ENCODE peak calls at places on chromosomes 5 and 9, in six cellular contexts. T is GOT3, D is WTC11, G is AG08395, S is M059J, J is kidney. A is an unnamed sample.
A peak's percentile ranks its signal among the peaks of the same experiment; 100 is the strongest.

GRCh38 chr5:96648598-96648997 is 13.6 kb upstream of the CAST start:
- DNase-seq in J (no peak), D (no peak), S (no peak), G (no peak), T (no peak), A (no peak)

GRCh38 chr9:130287736-130288135 is 22.2 kb downstream of the HMCN2 start:
- DNase-seq in J (no peak), S (no peak), G (no peak), T (no peak), D (no peak), A (no peak)

GRCh38 chr5:132259061-132259851 is 1.8 kb downstream of the PDLIM4 start:
- DNase-seq in D (no peak), J (peak; percentile 93), T (peak; percentile 42), S (no peak), G (peak; percentile 88), A (peak; percentile 29)

GRCh38 chr5:119465640-119466039 is 13.3 kb downstream of the HSD17B4 start:
- DNase-seq in J (no peak), T (no peak), S (no peak), D (no peak), G (no peak), A (no peak)

GRCh38 chr5:179530069-179530998 is 20.0 kb upstream of the RUFY1 start:
- DNase-seq in J (peak; percentile 92), G (peak; percentile 67), T (no peak), S (no peak), D (peak; percentile 78), A (no peak)

GRCh38 chr9:16310288-16311145 is 560.0 kb downstream of the BNC2 start:
- DNase-seq in G (no peak), J (no peak), T (no peak), S (no peak), D (no peak), A (no peak)

GRCh38 chr9:101977614-101978210 is 239.3 kb upstream of the GRIN3A start:
- DNase-seq in S (peak; percentile 3), T (no peak), D (no peak), J (no peak), G (peak; percentile 6), A (no peak)

GRCh38 chr5:43804723-43805122 is 201.7 kb downstream of the NNT start:
- DNase-seq in T (no peak), S (no peak), J (no peak), D (no peak), G (no peak), A (no peak)

GRCh38 chr5:117872798-117873368 is 1115.5 kb downstream of the DTWD2 start:
- DNase-seq in D (no peak), G (no peak), T (no peak), J (no peak), S (no peak), A (no peak)

GRCh38 chr9:133117271-133118178 is 3.5 kb downstream of the RALGDS start:
- DNase-seq in G (peak; percentile 69), S (peak; percentile 62), J (peak; percentile 77), T (no peak), D (no peak), A (no peak)

GRCh38 chr5:122156724-122157325 is 27.5 kb downstream of the ZNF474 start:
- DNase-seq in G (peak; percentile 54), D (no peak), S (peak; percentile 66), J (no peak), T (no peak), A (no peak)

GRCh38 chr9:95134457-95134881 is 183.0 kb downstream of the FANCC start:
- DNase-seq in G (no peak), S (no peak), T (no peak), D (no peak), J (no peak), A (no peak)

GRCh38 chr5:95664204-95664786 is 17.7 kb downstream of the RFESD start:
- DNase-seq in G (peak; percentile 28), T (no peak), D (no peak), J (no peak), S (peak; percentile 49), A (no peak)

GRCh38 chr5:137633896-137634295 is 102.0 kb downstream of the KLHL3 start:
- DNase-seq in S (no peak), D (no peak), J (no peak), T (no peak), G (no peak), A (no peak)

GRCh38 chr5:123176224-123176937 is 87.3 kb downstream of the PRDM6 start:
- DNase-seq in J (no peak), S (peak; percentile 30), T (no peak), D (no peak), G (peak; percentile 40), A (no peak)

GRCh38 chr5:89572696-89573095 is 689.7 kb upstream of the MEF2C start:
- DNase-seq in J (no peak), T (no peak), S (peak; percentile 53), D (no peak), G (peak; percentile 44), A (no peak)

GRCh38 chr9:133275105-133276000 is at the start of gene ABO:
- DNase-seq in D (peak; percentile 47), J (no peak), G (no peak), S (no peak), T (no peak), A (no peak)

GRCh38 chr9:137498720-137499150 is 39.6 kb upstream of the NSMF start:
- DNase-seq in T (no peak), G (no peak), S (no peak), J (peak; percentile 58), D (no peak), A (no peak)

GRCh38 chr9:133536536-133536935 is 2.0 kb downstream of the ADAMTSL2 start:
- DNase-seq in T (no peak), J (no peak), G (no peak), D (no peak), S (no peak), A (no peak)

GRCh38 chr5:65199988-65200668 is 281.6 kb downstream of the ADAMTS6 start:
- DNase-seq in T (no peak), J (no peak), G (no peak), D (no peak), S (peak; percentile 76), A (no peak)

GRCh38 chr5:102763734-102764133 is 8.6 kb downstream of the PAM start:
- DNase-seq in D (no peak), S (no peak), J (no peak), G (no peak), T (no peak), A (no peak)

GRCh38 chr5:166618555-166618954 is 1672.9 kb upstream of the WWC1 start:
- DNase-seq in S (no peak), J (no peak), D (peak; percentile 14), T (no peak), G (no peak), A (no peak)

GRCh38 chr9:127828262-127829031 is 25.8 kb downstream of the FPGS start:
- DNase-seq in D (peak; percentile 98), G (peak; percentile 89), T (no peak), S (peak; percentile 59), J (peak; percentile 97), A (no peak)

GRCh38 chr9:88230612-88231011 is 92.3 kb upstream of the SPATA31C2 start:
- DNase-seq in J (no peak), T (no peak), G (peak; percentile 34), D (no peak), S (peak; percentile 45), A (no peak)

GRCh38 chr5:147887026-147887627 is 8.6 kb downstream of the SCGB3A2 start:
- DNase-seq in D (no peak), T (no peak), S (peak; percentile 58), J (no peak), G (no peak), A (no peak)

GRCh38 chr5:1007221-1007680 is 1.4 kb upstream of the NKD2 start:
- DNase-seq in T (no peak), G (no peak), D (peak; percentile 14), S (no peak), J (peak; percentile 66), A (no peak)